ENCODE peak calls at places on chromosomes 7 and 10, in ten cellular contexts. Z is EL; B is MV-4-11; U is endothelial cell; W is HepG2; A is astrocyte of the hippocampus; M is T-helper 1 cell; Q is stimulated activated CD4-positive, alpha-beta T cell treated with anti-CD3 and anti-CD28 coated beads, TNF-alpha, amount 100 ng/mL, for 4 hours; X is NCI-H446 treated with DMSO at 0.1 percent for 48 hours; K is NCI-H2107. F is an unnamed sample.

GRCh38 chr10:5840314-5841307 is 27.4 kb upstream of the GDI2 start:
- DNase-seq in B (peak), X (no peak), Q (no peak), U (no peak), K (no peak), W (peak), Z (no peak), M (no peak), A (no peak), F (no peak)

GRCh38 chr7:154698726-154699291 is 304.1 kb downstream of the PAXIP1 start:
- DNase-seq in X (no peak), K (no peak), A (peak), W (peak), Q (no peak), M (no peak), U (peak), Z (no peak), B (no peak), F (no peak)

GRCh38 chr7:65441010-65441409 is 67.4 kb downstream of the ZNF92 start:
- DNase-seq in W (no peak), X (no peak), A (peak), M (no peak), K (no peak), Q (no peak), U (no peak), B (no peak), Z (peak), F (peak)

GRCh38 chr10:78688945-78689935 is 379.5 kb upstream of the ZMIZ1 start:
- DNase-seq in Z (no peak), U (no peak), K (peak), Q (no peak), X (peak), W (no peak), B (no peak), A (peak), M (no peak), F (no peak)

GRCh38 chr7:29208410-29209250 is 14.1 kb downstream of the CHN2 start:
- DNase-seq in U (no peak), X (no peak), Q (no peak), K (no peak), B (no peak), W (peak), M (no peak), Z (no peak), A (no peak), F (no peak)

GRCh38 chr7:84025332-84025927 is 169.2 kb downstream of the SEMA3A start:
- DNase-seq in U (no peak), B (no peak), K (no peak), A (peak), M (no peak), W (peak), Z (peak), X (peak), Q (no peak), F (peak)

GRCh38 chr7:128268233-128268632 is 27.2 kb downstream of the LEP start:
- DNase-seq in U (no peak), X (no peak), W (no peak), A (no peak), M (no peak), Q (no peak), Z (no peak), K (no peak), B (no peak), F (no peak)

GRCh38 chr7:69419928-69420327 is 178.3 kb upstream of the AUTS2 start:
- DNase-seq in K (no peak), U (no peak), A (no peak), Q (no peak), B (peak), M (no peak), Z (no peak), W (no peak), X (no peak), F (no peak)

GRCh38 chr7:82950436-82950835 is 212.2 kb downstream of the PCLO start:
- DNase-seq in U (no peak), A (no peak), W (no peak), M (no peak), K (no peak), Z (no peak), Q (no peak), X (no peak), B (no peak), F (no peak)

GRCh38 chr10:53025172-53025651 is 252.6 kb upstream of the MBL2 start:
- DNase-seq in Q (no peak), X (no peak), U (no peak), K (no peak), A (no peak), W (peak), B (no peak), M (no peak), Z (peak), F (peak)

GRCh38 chr7:1779445-1779844 is 109.4 kb downstream of the ELFN1 start:
- DNase-seq in Z (no peak), Q (no peak), B (no peak), U (no peak), W (no peak), X (no peak), K (no peak), A (no peak), M (no peak), F (no peak)

GRCh38 chr10:51651063-51651462 is 48.3 kb downstream of the CSTF2T start:
- DNase-seq in M (no peak), U (no peak), W (no peak), Q (no peak), Z (peak), K (no peak), X (no peak), B (no peak), A (no peak), F (no peak)

GRCh38 chr10:119651514-119652327 is 541 bp downstream of the BAG3 start:
- DNase-seq in U (peak), W (no peak), Z (no peak), X (no peak), K (no peak), B (no peak), M (peak), A (peak), Q (peak), F (no peak)

GRCh38 chr7:50477640-50478039 is 27.5 kb upstream of the FIGNL1 start:
- DNase-seq in Q (no peak), Z (no peak), M (no peak), B (no peak), K (no peak), U (no peak), X (no peak), W (peak), A (no peak), F (no peak)